ENCODE peak calls at places on chromosomes 16 and 17, in five cellular contexts. One of them, this sample, is unnamed.

GRCh38 chr16:81841709-81842108 is 62.6 kb downstream of the PLCG2 start:
- DNase-seq in stimulated activated naive CD4-positive, alpha-beta T cell treated with Interleukin-2 at 50 U/mL for 16 hours: no peak
- DNase-seq in CD4-positive, CD25-positive, alpha-beta regulatory T cell: no peak
- DNase-seq in nucleus accumbens: no peak
- DNase-seq in NCI-H510A treated with DMSO at 0.1 percent for 48 hours: no peak
- DNase-seq in this sample: peak; percentile 65

GRCh38 chr16:10205688-10206087 is 23.5 kb upstream of the GRIN2A start:
- DNase-seq in stimulated activated naive CD4-positive, alpha-beta T cell treated with Interleukin-2 at 50 U/mL for 16 hours: no peak
- DNase-seq in CD4-positive, CD25-positive, alpha-beta regulatory T cell: no peak
- DNase-seq in nucleus accumbens: no peak
- DNase-seq in NCI-H510A treated with DMSO at 0.1 percent for 48 hours: no peak
- DNase-seq in this sample: no peak

GRCh38 chr17:17515921-17516295 is 19.7 kb upstream of the RASD1 start:
- DNase-seq in stimulated activated naive CD4-positive, alpha-beta T cell treated with Interleukin-2 at 50 U/mL for 16 hours: no peak
- DNase-seq in CD4-positive, CD25-positive, alpha-beta regulatory T cell: no peak
- DNase-seq in nucleus accumbens: no peak
- DNase-seq in NCI-H510A treated with DMSO at 0.1 percent for 48 hours: no peak
- DNase-seq in this sample: no peak

GRCh38 chr16:14462811-14463210 is 167.2 kb downstream of the PARN start:
- DNase-seq in stimulated activated naive CD4-positive, alpha-beta T cell treated with Interleukin-2 at 50 U/mL for 16 hours: no peak
- DNase-seq in CD4-positive, CD25-positive, alpha-beta regulatory T cell: no peak
- DNase-seq in nucleus accumbens: no peak
- DNase-seq in NCI-H510A treated with DMSO at 0.1 percent for 48 hours: no peak
- DNase-seq in this sample: no peak

GRCh38 chr17:79612468-79613194 is 1.8 kb upstream of the RBFOX3 start:
- DNase-seq in stimulated activated naive CD4-positive, alpha-beta T cell treated with Interleukin-2 at 50 U/mL for 16 hours: no peak
- DNase-seq in CD4-positive, CD25-positive, alpha-beta regulatory T cell: peak; percentile 47
- DNase-seq in nucleus accumbens: peak; percentile 76
- DNase-seq in NCI-H510A treated with DMSO at 0.1 percent for 48 hours: peak; percentile 1
- DNase-seq in this sample: peak; percentile 34

GRCh38 chr17:6857336-6857735 is 25.8 kb upstream of the TEKT1 start:
- DNase-seq in stimulated activated naive CD4-positive, alpha-beta T cell treated with Interleukin-2 at 50 U/mL for 16 hours: no peak
- DNase-seq in CD4-positive, CD25-positive, alpha-beta regulatory T cell: no peak
- DNase-seq in nucleus accumbens: no peak
- DNase-seq in NCI-H510A treated with DMSO at 0.1 percent for 48 hours: no peak
- DNase-seq in this sample: no peak

GRCh38 chr17:43768382-43768781 is 9.8 kb upstream of the SOST start:
- DNase-seq in stimulated activated naive CD4-positive, alpha-beta T cell treated with Interleukin-2 at 50 U/mL for 16 hours: no peak
- DNase-seq in CD4-positive, CD25-positive, alpha-beta regulatory T cell: no peak
- DNase-seq in nucleus accumbens: peak; percentile 30
- DNase-seq in NCI-H510A treated with DMSO at 0.1 percent for 48 hours: no peak
- DNase-seq in this sample: no peak

GRCh38 chr17:38660097-38661026 is 14.4 kb downstream of the EPOP start:
- DNase-seq in stimulated activated naive CD4-positive, alpha-beta T cell treated with Interleukin-2 at 50 U/mL for 16 hours: no peak
- DNase-seq in CD4-positive, CD25-positive, alpha-beta regulatory T cell: no peak
- DNase-seq in nucleus accumbens: no peak
- DNase-seq in NCI-H510A treated with DMSO at 0.1 percent for 48 hours: peak; percentile 49
- DNase-seq in this sample: no peak

GRCh38 chr17:77834170-77835115 is 124.1 kb upstream of the TNRC6C start:
- DNase-seq in stimulated activated naive CD4-positive, alpha-beta T cell treated with Interleukin-2 at 50 U/mL for 16 hours: peak; percentile 73
- DNase-seq in CD4-positive, CD25-positive, alpha-beta regulatory T cell: peak; percentile 70
- DNase-seq in nucleus accumbens: no peak
- DNase-seq in NCI-H510A treated with DMSO at 0.1 percent for 48 hours: no peak
- DNase-seq in this sample: peak; percentile 81

This sample was measured in NK-92 treated with Interleukin-12 subunit alpha and Interleukin-12 subunit beta, amount 100 ng/mL, for 24 hours.